ENCODE peak calls at places on chromosome 13, in five cellular contexts. One of them, this sample, is unnamed.

GRCh38 chr13:86403213-86403612 is 604.0 kb upstream of the SLITRK6 start:
- DNase-seq in left ventricle myocardium superior: no peak
- DNase-seq in left lobe of liver: no peak
- DNase-seq in RWPE1: no peak
- DNase-seq in SHP77: no peak
- DNase-seq in this sample: no peak

GRCh38 chr13:46124967-46125933 is 20.4 kb upstream of the CPB2 start:
- DNase-seq in left lobe of liver: no peak
- DNase-seq in SHP77: no peak
- DNase-seq in left ventricle myocardium superior: no peak
- DNase-seq in RWPE1: no peak
- DNase-seq in this sample: no peak

GRCh38 chr13:75329097-75329496 is 152.9 kb downstream of the TBC1D4 start:
- DNase-seq in left ventricle myocardium superior: no peak
- DNase-seq in left lobe of liver: no peak
- DNase-seq in SHP77: no peak
- DNase-seq in RWPE1: no peak
- DNase-seq in this sample: no peak

GRCh38 chr13:110306340-110306959 is 507 bp downstream of the COL4A1 start:
- DNase-seq in left ventricle myocardium superior: no peak
- DNase-seq in RWPE1: no peak
- DNase-seq in SHP77: no peak
- DNase-seq in left lobe of liver: peak
- DNase-seq in this sample: no peak

GRCh38 chr13:40586886-40587285 is 79.6 kb downstream of the FOXO1 start:
- DNase-seq in left lobe of liver: no peak
- DNase-seq in left ventricle myocardium superior: no peak
- DNase-seq in RWPE1: no peak
- DNase-seq in SHP77: no peak
- DNase-seq in this sample: no peak

GRCh38 chr13:85283408-85283807 is 515.8 kb downstream of the SLITRK6 start:
- DNase-seq in left lobe of liver: no peak
- DNase-seq in SHP77: no peak
- DNase-seq in RWPE1: no peak
- DNase-seq in left ventricle myocardium superior: no peak
- DNase-seq in this sample: no peak

GRCh38 chr13:112443191-112444000 is 67.2 kb downstream of the SPACA7 start:
- DNase-seq in left ventricle myocardium superior: no peak
- DNase-seq in left lobe of liver: no peak
- DNase-seq in SHP77: peak
- DNase-seq in RWPE1: no peak
- DNase-seq in this sample: no peak

GRCh38 chr13:86569119-86569518 is 769.9 kb upstream of the SLITRK6 start:
- DNase-seq in left ventricle myocardium superior: no peak
- DNase-seq in SHP77: no peak
- DNase-seq in RWPE1: no peak
- DNase-seq in left lobe of liver: no peak
- DNase-seq in this sample: no peak

GRCh38 chr13:19959141-19959830 is 759 bp downstream of the ZMYM2 start:
- DNase-seq in left lobe of liver: peak
- DNase-seq in RWPE1: peak
- DNase-seq in left ventricle myocardium superior: peak
- DNase-seq in SHP77: peak
- DNase-seq in this sample: peak

GRCh38 chr13:39273953-39274352 is 235.7 kb downstream of the NHLRC3 start:
- DNase-seq in left ventricle myocardium superior: peak
- DNase-seq in SHP77: peak
- DNase-seq in RWPE1: peak
- DNase-seq in left lobe of liver: no peak
- DNase-seq in this sample: no peak

This sample was measured in prostate gland.